ENCODE peak calls at places on chromosomes 11 and 22, in seven cellular contexts. One of them, this sample, is unnamed.

GRCh38 chr11:107705027-107705426 is 6.8 kb downstream of the SLN start:
- DNase-seq in endothelial cell: no peak
- DNase-seq in A673: no peak
- DNase-seq in fibroblast of mammary gland: peak
- DNase-seq in HCT116: no peak
- DNase-seq in brain microvascular endothelial cell: peak
- DNase-seq in IMR-90: peak
- DNase-seq in this sample: no peak

GRCh38 chr11:66581261-66581660 is 11.6 kb downstream of the CCDC87 start:
- DNase-seq in brain microvascular endothelial cell: no peak
- DNase-seq in A673: no peak
- DNase-seq in endothelial cell: no peak
- DNase-seq in IMR-90: no peak
- DNase-seq in fibroblast of mammary gland: no peak
- DNase-seq in HCT116: no peak
- DNase-seq in this sample: no peak

GRCh38 chr22:49234459-49234858 is 593.2 kb downstream of the BRD1 start:
- DNase-seq in A673: no peak
- DNase-seq in endothelial cell: no peak
- DNase-seq in brain microvascular endothelial cell: no peak
- DNase-seq in HCT116: no peak
- DNase-seq in IMR-90: no peak
- DNase-seq in fibroblast of mammary gland: no peak
- DNase-seq in this sample: peak

GRCh38 chr11:91639359-91639758 is 585.3 kb upstream of the FAT3 start:
- DNase-seq in brain microvascular endothelial cell: no peak
- DNase-seq in A673: no peak
- DNase-seq in fibroblast of mammary gland: no peak
- DNase-seq in endothelial cell: no peak
- DNase-seq in HCT116: no peak
- DNase-seq in IMR-90: no peak
- DNase-seq in this sample: no peak

GRCh38 chr11:210122-210802 is 2.8 kb downstream of the RIC8A start:
- DNase-seq in IMR-90: peak
- DNase-seq in fibroblast of mammary gland: peak
- DNase-seq in endothelial cell: no peak
- DNase-seq in brain microvascular endothelial cell: peak
- DNase-seq in HCT116: no peak
- DNase-seq in A673: peak
- DNase-seq in this sample: peak

GRCh38 chr11:93089474-93090102 is 108.2 kb downstream of the SLC36A4 start:
- DNase-seq in IMR-90: peak
- DNase-seq in HCT116: peak
- DNase-seq in endothelial cell: peak
- DNase-seq in A673: peak
- DNase-seq in fibroblast of mammary gland: peak
- DNase-seq in brain microvascular endothelial cell: peak
- DNase-seq in this sample: no peak

GRCh38 chr11:79434263-79434662 is 6.6 kb downstream of the TENM4 start:
- DNase-seq in IMR-90: peak
- DNase-seq in fibroblast of mammary gland: no peak
- DNase-seq in A673: no peak
- DNase-seq in brain microvascular endothelial cell: no peak
- DNase-seq in HCT116: no peak
- DNase-seq in endothelial cell: no peak
- DNase-seq in this sample: no peak

GRCh38 chr11:74370122-74370521 is 28.1 kb downstream of the PGM2L1 start:
- DNase-seq in fibroblast of mammary gland: no peak
- DNase-seq in IMR-90: no peak
- DNase-seq in endothelial cell: no peak
- DNase-seq in HCT116: no peak
- DNase-seq in A673: no peak
- DNase-seq in brain microvascular endothelial cell: peak
- DNase-seq in this sample: no peak

GRCh38 chr22:41377846-41378245 is 3.9 kb upstream of the TEF start:
- DNase-seq in IMR-90: no peak
- DNase-seq in endothelial cell: no peak
- DNase-seq in brain microvascular endothelial cell: no peak
- DNase-seq in fibroblast of mammary gland: no peak
- DNase-seq in HCT116: no peak
- DNase-seq in A673: no peak
- DNase-seq in this sample: no peak

GRCh38 chr11:43393765-43394355 is 35.1 kb downstream of the TTC17 start:
- DNase-seq in brain microvascular endothelial cell: peak
- DNase-seq in A673: peak
- DNase-seq in fibroblast of mammary gland: peak
- DNase-seq in endothelial cell: no peak
- DNase-seq in HCT116: no peak
- DNase-seq in IMR-90: peak
- DNase-seq in this sample: no peak

GRCh38 chr11:73140213-73141030 is 1.7 kb downstream of the FCHSD2 start:
- DNase-seq in brain microvascular endothelial cell: peak
- DNase-seq in A673: peak
- DNase-seq in endothelial cell: peak
- DNase-seq in HCT116: no peak
- DNase-seq in IMR-90: peak
- DNase-seq in fibroblast of mammary gland: peak
- DNase-seq in this sample: no peak

GRCh38 chr11:78740175-78741161 is 165.8 kb upstream of the NARS2 start:
- DNase-seq in HCT116: no peak
- DNase-seq in brain microvascular endothelial cell: no peak
- DNase-seq in A673: no peak
- DNase-seq in IMR-90: no peak
- DNase-seq in endothelial cell: no peak
- DNase-seq in fibroblast of mammary gland: no peak
- DNase-seq in this sample: no peak

GRCh38 chr11:92211576-92212167 is 12.9 kb upstream of the FAT3 start:
- DNase-seq in A673: peak
- DNase-seq in endothelial cell: peak
- DNase-seq in IMR-90: peak
- DNase-seq in fibroblast of mammary gland: peak
- DNase-seq in brain microvascular endothelial cell: peak
- DNase-seq in HCT116: no peak
- DNase-seq in this sample: no peak

GRCh38 chr11:60700689-60701508 is 1.5 kb downstream of the MS4A8 start:
- DNase-seq in endothelial cell: peak
- DNase-seq in HCT116: peak
- DNase-seq in fibroblast of mammary gland: peak
- DNase-seq in IMR-90: no peak
- DNase-seq in A673: peak
- DNase-seq in brain microvascular endothelial cell: no peak
- DNase-seq in this sample: no peak

GRCh38 chr22:49855491-49855911 is 1.9 kb downstream of the ZBED4 start:
- DNase-seq in brain microvascular endothelial cell: no peak
- DNase-seq in HCT116: no peak
- DNase-seq in fibroblast of mammary gland: peak
- DNase-seq in A673: no peak
- DNase-seq in IMR-90: peak
- DNase-seq in endothelial cell: no peak
- DNase-seq in this sample: no peak

GRCh38 chr11:96162816-96163499 is 180.0 kb downstream of the MAML2 start:
- DNase-seq in A673: peak
- DNase-seq in HCT116: no peak
- DNase-seq in endothelial cell: no peak
- DNase-seq in fibroblast of mammary gland: peak
- DNase-seq in brain microvascular endothelial cell: peak
- DNase-seq in IMR-90: peak
- DNase-seq in this sample: no peak

GRCh38 chr11:124238512-124238911 is 2.4 kb upstream of the OR8G1 start:
- DNase-seq in fibroblast of mammary gland: no peak
- DNase-seq in IMR-90: no peak
- DNase-seq in A673: no peak
- DNase-seq in endothelial cell: no peak
- DNase-seq in brain microvascular endothelial cell: no peak
- DNase-seq in HCT116: no peak
- DNase-seq in this sample: no peak

GRCh38 chr11:3155216-3155615 is 9.9 kb downstream of the OSBPL5 start:
- DNase-seq in endothelial cell: no peak
- DNase-seq in IMR-90: no peak
- DNase-seq in fibroblast of mammary gland: no peak
- DNase-seq in HCT116: no peak
- DNase-seq in brain microvascular endothelial cell: no peak
- DNase-seq in A673: no peak
- DNase-seq in this sample: peak

GRCh38 chr11:123384116-123384515 is 46.0 kb upstream of the GRAMD1B start:
- DNase-seq in A673: no peak
- DNase-seq in HCT116: no peak
- DNase-seq in endothelial cell: no peak
- DNase-seq in fibroblast of mammary gland: no peak
- DNase-seq in IMR-90: no peak
- DNase-seq in brain microvascular endothelial cell: no peak
- DNase-seq in this sample: no peak

GRCh38 chr22:42693055-42693762 is 27.5 kb downstream of the A4GALT start:
- DNase-seq in endothelial cell: no peak
- DNase-seq in HCT116: no peak
- DNase-seq in fibroblast of mammary gland: no peak
- DNase-seq in IMR-90: no peak
- DNase-seq in brain microvascular endothelial cell: no peak
- DNase-seq in A673: no peak
- DNase-seq in this sample: no peak

GRCh38 chr11:109422755-109423113 is 744 bp downstream of the C11orf87 start:
- DNase-seq in endothelial cell: no peak
- DNase-seq in fibroblast of mammary gland: no peak
- DNase-seq in A673: peak
- DNase-seq in brain microvascular endothelial cell: no peak
- DNase-seq in IMR-90: no peak
- DNase-seq in HCT116: no peak
- DNase-seq in this sample: no peak

GRCh38 chr11:69907611-69908010 is 88.4 kb upstream of the FGF3 start:
- DNase-seq in brain microvascular endothelial cell: no peak
- DNase-seq in HCT116: no peak
- DNase-seq in fibroblast of mammary gland: no peak
- DNase-seq in A673: no peak
- DNase-seq in IMR-90: no peak
- DNase-seq in endothelial cell: no peak
- DNase-seq in this sample: peak

GRCh38 chr11:70924108-70924507 is 328.3 kb downstream of the SHANK2 start:
- DNase-seq in A673: no peak
- DNase-seq in IMR-90: no peak
- DNase-seq in brain microvascular endothelial cell: no peak
- DNase-seq in HCT116: no peak
- DNase-seq in fibroblast of mammary gland: no peak
- DNase-seq in endothelial cell: no peak
- DNase-seq in this sample: peak

DNA sequence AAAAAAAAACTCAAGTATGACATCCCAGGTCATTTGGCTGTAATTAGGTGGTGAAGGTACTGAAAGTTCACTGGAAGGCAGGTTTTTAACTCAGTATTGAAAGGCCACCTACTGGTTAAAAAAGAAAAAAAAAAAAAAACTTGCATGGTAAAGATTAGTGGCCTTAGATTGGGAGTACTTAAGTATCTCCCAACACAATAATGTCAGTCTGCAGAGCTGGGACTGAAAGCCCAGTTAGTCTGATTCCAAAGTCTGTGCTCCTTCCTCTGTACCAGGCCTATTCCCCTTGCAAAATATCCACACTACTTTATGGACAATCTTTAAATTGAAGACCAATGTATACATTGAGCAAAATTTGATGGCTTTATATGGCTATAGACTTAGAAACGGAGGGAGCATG is 85.5 kb downstream of the NOX4 start:
- DNase-seq in fibroblast of mammary gland: peak
- DNase-seq in A673: peak
- DNase-seq in endothelial cell: no peak
- DNase-seq in IMR-90: no peak
- DNase-seq in brain microvascular endothelial cell: no peak
- DNase-seq in HCT116: peak
- DNase-seq in this sample: no peak
- TF ChIP-seq CTCF in fibroblast of mammary gland: peak
- TF ChIP-seq CTCF in A673: peak
- TF ChIP-seq CTCF in endothelial cell: peak
- TF ChIP-seq CTCF in IMR-90: peak
- TF ChIP-seq CTCF in brain microvascular endothelial cell: peak
- TF ChIP-seq CTCF in HCT116: no peak
- TF ChIP-seq CTCF in this sample: peak

DNA sequence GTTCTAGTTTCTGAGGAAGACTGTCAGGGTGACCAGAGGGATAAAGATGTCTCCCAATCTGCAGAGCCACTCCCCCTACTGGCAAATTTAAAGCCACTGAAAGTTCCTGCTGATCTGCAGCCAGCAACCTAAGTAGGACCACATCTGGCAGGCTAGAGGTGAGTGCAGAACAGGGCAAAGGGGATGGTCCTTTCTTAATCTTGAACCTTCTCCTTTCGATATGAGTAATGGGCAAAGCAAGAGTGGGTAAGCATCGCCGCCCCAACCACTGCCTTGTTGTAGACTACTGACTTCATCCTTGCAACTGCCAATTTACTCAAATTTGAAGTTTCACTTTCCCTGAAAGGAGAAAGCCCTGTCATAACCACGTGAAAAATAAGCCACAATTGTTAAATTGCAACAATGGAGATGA is 30.7 kb downstream of the SCUBE2 start:
- DNase-seq in fibroblast of mammary gland: peak
- DNase-seq in endothelial cell: no peak
- DNase-seq in A673: peak
- DNase-seq in brain microvascular endothelial cell: no peak
- DNase-seq in HCT116: no peak
- DNase-seq in IMR-90: no peak
- DNase-seq in this sample: no peak
- TF ChIP-seq CTCF in fibroblast of mammary gland: peak
- TF ChIP-seq CTCF in endothelial cell: peak
- TF ChIP-seq CTCF in A673: peak
- TF ChIP-seq CTCF in brain microvascular endothelial cell: peak
- TF ChIP-seq CTCF in HCT116: peak
- TF ChIP-seq CTCF in IMR-90: no peak
- TF ChIP-seq CTCF in this sample: no peak

DNA sequence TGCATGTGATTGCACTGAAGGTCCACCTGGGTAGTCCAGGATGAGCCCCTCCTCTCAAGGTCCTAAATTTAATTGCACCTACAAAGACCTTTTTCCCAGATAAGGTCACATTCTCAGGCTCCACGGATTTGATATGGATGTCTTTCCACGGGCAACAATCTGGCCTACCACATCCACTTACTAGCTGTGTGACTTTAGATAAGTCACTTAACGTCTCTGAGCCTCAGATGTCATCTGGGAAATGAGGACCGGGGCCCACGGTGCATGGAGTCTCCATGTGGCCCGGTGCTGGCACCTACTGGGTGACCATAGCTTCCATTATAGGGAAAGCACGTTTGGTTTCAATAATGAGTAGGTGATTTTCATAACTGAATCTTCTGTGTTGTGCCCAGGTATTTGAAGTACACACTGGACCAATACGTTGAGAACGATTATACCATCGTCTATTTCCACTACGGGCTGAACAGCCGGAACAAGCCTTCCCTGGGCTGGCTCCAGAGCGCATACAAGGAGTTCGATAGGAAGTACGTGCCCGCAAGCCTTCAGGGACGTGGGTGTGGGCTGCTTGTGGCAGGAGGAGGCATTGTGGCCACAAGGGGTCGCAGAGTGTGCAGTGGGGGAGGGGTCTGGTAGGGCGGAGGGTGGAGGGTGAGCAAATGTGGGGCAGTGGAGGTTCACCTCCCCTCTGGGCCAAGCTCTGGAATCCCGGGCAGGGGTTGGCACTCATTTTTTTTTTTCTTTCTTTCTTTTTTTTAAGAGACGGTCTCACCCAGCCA is 55.7 kb downstream of the ARHGAP8 start:
- DNase-seq in endothelial cell: peak
- DNase-seq in fibroblast of mammary gland: no peak
- DNase-seq in brain microvascular endothelial cell: no peak
- DNase-seq in HCT116: no peak
- DNase-seq in IMR-90: no peak
- DNase-seq in A673: peak
- DNase-seq in this sample: no peak
- TF ChIP-seq CTCF in endothelial cell: peak
- TF ChIP-seq CTCF in fibroblast of mammary gland: no peak
- TF ChIP-seq CTCF in brain microvascular endothelial cell: peak
- TF ChIP-seq CTCF in HCT116: peak
- TF ChIP-seq CTCF in IMR-90: peak
- TF ChIP-seq CTCF in A673: peak
- TF ChIP-seq CTCF in this sample: peak

GRCh38 chr22:45867118-45867905 is 109.7 kb downstream of the WNT7B start:
- DNase-seq in HCT116: no peak
- DNase-seq in IMR-90: no peak
- DNase-seq in endothelial cell: peak
- DNase-seq in fibroblast of mammary gland: peak
- DNase-seq in brain microvascular endothelial cell: no peak
- DNase-seq in A673: no peak
- DNase-seq in this sample: peak
- TF ChIP-seq CTCF in HCT116: no peak
- TF ChIP-seq CTCF in IMR-90: peak
- TF ChIP-seq CTCF in endothelial cell: no peak
- TF ChIP-seq CTCF in fibroblast of mammary gland: no peak
- TF ChIP-seq CTCF in brain microvascular endothelial cell: no peak
- TF ChIP-seq CTCF in A673: no peak
- TF ChIP-seq CTCF in this sample: peak